ENCODE peak calls at places on chromosomes 2 and 18, in ten cellular contexts. T is GM12878, A is heart left ventricle, M is Peyer's patch, O is stomach, N is prostate gland, Y is right lobe of liver, I is HCT116, H is endothelial cell of umbilical vein, V is HepG2. K is an unnamed sample.

GRCh38 chr18:36352384-36352783 is 54.9 kb downstream of the FHOD3 start:
- DNase-seq in T (no peak), N (no peak), O (no peak), A (no peak), V (no peak), H (no peak), I (no peak), Y (no peak), M (no peak), K (peak; percentile 41)

GRCh38 chr2:2191110-2191707 is 139.9 kb downstream of the MYT1L start:
- DNase-seq in M (no peak), A (no peak), H (no peak), N (no peak), V (no peak), T (no peak), Y (no peak), I (no peak), O (no peak), K (no peak)

GRCh38 chr2:132252191-132252893 is 90.6 kb upstream of the ANKRD30BL start:
- DNase-seq in N (no peak), A (no peak), I (no peak), H (no peak), Y (no peak), T (no peak), M (no peak), V (no peak), O (no peak), K (no peak)

GRCh38 chr18:79615586-79615985 is 64.0 kb upstream of the CTDP1 start:
- DNase-seq in O (no peak), M (no peak), I (no peak), V (no peak), Y (peak; percentile 1), A (no peak), N (no peak), H (no peak), T (no peak), K (no peak)

GRCh38 chr2:111919794-111920608 is 21.6 kb downstream of the MERTK start:
- DNase-seq in I (no peak), N (no peak), M (no peak), H (peak; percentile 89), A (peak; percentile 68), O (peak; percentile 94), Y (peak; percentile 86), V (peak; percentile 94), T (no peak), K (no peak)

GRCh38 chr18:26468931-26469340 is 79.4 kb downstream of the KCTD1 start:
- DNase-seq in T (no peak), Y (no peak), N (no peak), M (no peak), A (no peak), H (peak; percentile 26), I (no peak), O (no peak), V (peak; percentile 36), K (no peak)

GRCh38 chr2:158502984-158503383 is 46.2 kb downstream of the PKP4 start:
- DNase-seq in I (no peak), M (no peak), A (no peak), H (peak; percentile 22), N (no peak), O (no peak), Y (no peak), T (no peak), V (peak; percentile 75), K (peak; percentile 21)

GRCh38 chr2:184304006-184304405 is 294.3 kb upstream of the ZNF804A start:
- DNase-seq in H (no peak), T (no peak), A (no peak), V (no peak), M (no peak), O (no peak), Y (no peak), N (no peak), I (no peak), K (no peak)

GRCh38 chr2:231960810-231961348 is 634 bp upstream of the DIS3L2 start:
- DNase-seq in A (no peak), O (no peak), M (no peak), Y (no peak), N (no peak), H (no peak), I (no peak), V (no peak), T (no peak), K (no peak)

GRCh38 chr2:231965118-231965517 is 3.6 kb downstream of the DIS3L2 start:
- DNase-seq in Y (no peak), N (no peak), I (no peak), O (no peak), M (no peak), T (no peak), A (no peak), H (no peak), V (peak; percentile 85), K (no peak)

GRCh38 chr2:231957913-231958763 is 3.4 kb upstream of the DIS3L2 start:
- DNase-seq in T (no peak), I (no peak), A (no peak), M (no peak), N (no peak), O (no peak), Y (no peak), V (peak; percentile 62), H (no peak), K (no peak)

GRCh38 chr2:231966886-231967285 is 5.4 kb downstream of the DIS3L2 start:
- DNase-seq in N (no peak), H (no peak), V (no peak), Y (no peak), I (no peak), M (no peak), T (no peak), A (no peak), O (no peak), K (no peak)

DNA sequence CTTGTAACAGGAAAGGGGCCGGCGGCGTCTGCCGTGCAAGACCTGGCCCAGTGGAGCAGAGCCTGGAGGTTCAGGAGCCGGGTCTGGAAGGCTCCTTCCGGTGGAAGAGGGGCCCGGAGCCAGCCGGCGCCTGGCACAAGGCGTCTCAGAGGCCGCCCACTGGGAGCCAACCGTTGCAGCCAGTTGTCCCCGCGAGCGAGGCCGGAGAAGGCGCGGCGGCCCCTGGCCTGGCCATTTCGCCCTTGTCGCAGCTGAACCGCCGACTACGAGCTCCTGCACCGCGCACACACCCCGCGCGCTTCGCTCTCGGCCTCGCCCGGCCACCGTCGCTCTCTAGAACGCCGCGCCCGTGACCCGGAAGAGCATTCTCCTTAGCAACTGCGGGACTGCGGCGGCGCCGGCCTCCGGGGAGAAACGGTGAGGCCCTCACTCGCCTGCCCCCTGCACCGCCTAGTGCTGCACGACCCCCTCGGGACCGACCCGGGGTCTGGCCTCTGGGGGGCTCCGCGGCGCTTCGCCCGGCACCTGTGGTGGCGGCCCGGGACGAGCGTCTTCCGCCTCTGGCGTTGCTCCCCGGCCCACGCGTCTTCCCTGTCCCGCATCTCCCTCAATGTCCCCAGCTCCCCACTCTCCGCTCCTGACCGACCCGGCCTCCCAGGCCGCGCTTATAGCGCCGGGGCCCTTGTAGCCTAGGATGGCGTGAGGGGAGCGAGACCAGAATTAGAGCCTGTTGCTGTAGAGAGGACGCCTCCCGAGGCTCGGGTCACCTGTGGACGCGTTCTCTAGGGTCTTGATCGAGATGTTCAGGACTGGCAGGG is at the start of gene DIS3L2:
- DNase-seq in V (peak; percentile 81), T (peak; percentile 16), Y (peak; percentile 83), H (peak; percentile 82), M (peak; percentile 78), I (peak; percentile 63), O (peak; percentile 88), A (peak; percentile 86), N (peak; percentile 74), K (peak; percentile 81)
- TF ChIP-seq POLR2A in V (peak; percentile 80), T (peak; percentile 88), Y (peak; percentile 48), H (peak; percentile 86), M (peak; percentile 42), I (peak; percentile 85), O (no peak), A (peak; percentile 56), N (peak; percentile 33), K (peak; percentile 75)

GRCh38 chr2:234335676-234336228 is 161.1 kb downstream of the ARL4C start:
- DNase-seq in Y (peak; percentile 64), N (peak; percentile 79), I (no peak), O (peak; percentile 32), V (no peak), H (peak; percentile 13), T (no peak), M (peak; percentile 40), A (peak; percentile 72), K (no peak)
- TF ChIP-seq POLR2A in Y (peak; percentile 40), N (no peak), I (no peak), O (no peak), V (no peak), H (no peak), T (no peak), M (no peak), A (no peak), K (no peak)

GRCh38 chr2:11744631-11745394 is 1.6 kb upstream of the LPIN1 start:
- DNase-seq in O (no peak), I (peak; percentile 47), Y (no peak), M (peak; percentile 27), N (no peak), A (no peak), T (no peak), V (peak; percentile 79), H (peak; percentile 37), K (no peak)

GRCh38 chr2:11748018-11748860 is 1.8 kb downstream of the LPIN1 start:
- DNase-seq in O (no peak), N (no peak), H (no peak), I (no peak), Y (no peak), T (no peak), M (peak; percentile 66), V (no peak), A (no peak), K (no peak)

GRCh38 chr2:11745613-11746375 is 638 bp upstream of the LPIN1 start:
- DNase-seq in O (no peak), N (no peak), A (no peak), H (no peak), I (no peak), M (no peak), V (no peak), T (no peak), Y (peak; percentile 34), K (no peak)

GRCh38 chr2:11746807-11747459 is 501 bp downstream of the LPIN1 start:
- DNase-seq in Y (peak; percentile 28), N (peak; percentile 31), O (peak; percentile 41), I (no peak), M (peak; percentile 38), V (peak; percentile 57), T (no peak), A (no peak), H (peak; percentile 51), K (no peak)

DNA sequence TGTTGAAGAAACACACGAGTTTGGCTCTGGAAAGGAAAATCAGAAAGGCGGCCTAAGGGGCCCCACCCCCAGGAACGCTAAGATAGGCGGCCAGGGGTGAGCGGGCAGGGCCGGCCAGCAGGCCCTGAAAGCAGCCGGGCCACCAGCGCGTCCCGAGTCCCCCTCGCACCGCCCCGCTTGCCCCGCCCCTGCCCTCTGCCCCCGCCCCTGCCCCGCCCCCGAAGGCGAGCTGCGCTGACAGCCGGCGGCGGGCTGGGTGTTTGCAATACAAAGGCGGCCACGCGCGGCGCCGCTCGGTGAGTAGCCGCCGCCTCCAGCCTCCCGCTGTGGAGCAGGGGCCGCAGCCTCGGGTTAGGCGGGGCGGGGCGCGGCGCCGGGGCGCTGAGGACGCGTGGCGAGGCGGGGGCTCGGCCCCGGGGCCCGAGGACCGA is at the start of gene LPIN1:
- DNase-seq in O (peak; percentile 93), T (no peak), H (peak; percentile 71), N (peak; percentile 86), I (peak; percentile 49), V (peak; percentile 70), M (peak; percentile 92), Y (peak; percentile 93), A (peak; percentile 91), K (peak; percentile 93)
- TF ChIP-seq POLR2A in O (no peak), T (peak; percentile 89), H (peak; percentile 91), N (peak; percentile 81), I (no peak), V (peak; percentile 76), M (peak; percentile 81), Y (peak; percentile 91), A (peak; percentile 85), K (peak; percentile 88)

GRCh38 chr2:201257381-201257940 is 2.9 kb upstream of the CASP8 start:
- DNase-seq in T (no peak), O (peak; percentile 43), V (no peak), N (no peak), Y (peak; percentile 32), I (no peak), M (peak; percentile 61), H (no peak), A (peak; percentile 31), K (peak; percentile 31)
- TF ChIP-seq POLR2A in T (peak; percentile 44), O (no peak), V (no peak), N (no peak), Y (no peak), I (no peak), M (no peak), H (peak; percentile 48), A (no peak), K (no peak)

K was measured in H54.